ENCODE peak calls at places on chromosomes 11 and 22, in seven cellular contexts. Q is left ventricle myocardium inferior, V is tibial nerve, W is adrenal gland, T is cardiac muscle cell, A is endothelial cell of umbilical vein, N is HCT116. O is an unnamed sample. For H3K9me3, the result is how much of the 10 kb centered on the place peaks cover.

GRCh38 chr11:5280582-5281102 is 10.9 kb upstream of the HBE1 start:
- DNase-seq in V (peak), A (peak), T (peak), W (peak), N (peak), Q (peak), O (no peak)

GRCh38 chr22:50688448-50688847 is 15.8 kb downstream of the SHANK3 start:
- DNase-seq in A (no peak), T (no peak), W (no peak), V (no peak), N (no peak), Q (no peak), O (no peak)

GRCh38 chr11:102287963-102288744 is 29.1 kb upstream of the BIRC3 start:
- DNase-seq in T (peak), N (peak), A (peak), W (peak), V (peak), Q (no peak), O (no peak)

GRCh38 chr22:32020117-32020516 is 22.9 kb upstream of the SLC5A1 start:
- DNase-seq in Q (no peak), N (peak), W (no peak), T (peak), A (peak), V (no peak), O (no peak)

GRCh38 chr22:40547729-40548143 is 88.8 kb downstream of the MRTFA start:
- DNase-seq in V (no peak), T (peak), W (no peak), Q (no peak), N (no peak), A (no peak), O (no peak)

GRCh38 chr11:130070109-130070828 is 575 bp downstream of the APLP2 start:
- DNase-seq in T (peak), A (peak), W (peak), V (no peak), Q (peak), N (no peak), O (peak)

GRCh38 chr11:69252494-69252845 is 41.5 kb upstream of the MYEOV start:
- DNase-seq in Q (no peak), V (no peak), A (no peak), N (no peak), W (no peak), T (no peak), O (no peak)

GRCh38 chr11:117822031-117822521 is 2.5 kb downstream of the FXYD2 start:
- DNase-seq in W (peak), Q (no peak), N (no peak), A (no peak), T (no peak), V (peak), O (peak)

GRCh38 chr11:36165638-36166389 is 123.4 kb downstream of the COMMD9 start:
- DNase-seq in T (no peak), W (no peak), A (peak), Q (no peak), N (no peak), V (no peak), O (no peak)

GRCh38 chr22:36658900-36659299 is 44.7 kb downstream of the CACNG2 start:
- DNase-seq in N (no peak), W (no peak), T (peak), V (no peak), A (no peak), Q (no peak), O (no peak)

GRCh38 chr11:76206327-76207081 is at the start of gene WNT11:
- DNase-seq in N (no peak), Q (peak), A (no peak), V (no peak), W (peak), T (peak), O (peak)

GRCh38 chr11:1628506-1629325 is 859 bp upstream of the KRTAP5-5 start:
- DNase-seq in Q (no peak), N (no peak), W (peak), T (peak), V (peak), A (peak), O (peak)

GRCh38 chr11:104043678-104044239 is 7.3 kb downstream of the DDI1 start:
- DNase-seq in A (no peak), N (no peak), W (no peak), T (peak), V (no peak), Q (no peak), O (no peak)

GRCh38 chr11:23078289-23078971 is 218.2 kb upstream of the CCDC179 start:
- DNase-seq in Q (no peak), N (no peak), W (no peak), V (no peak), T (peak), A (peak), O (no peak)

GRCh38 chr11:78840190-78840589 is 265.5 kb upstream of the NARS2 start:
- DNase-seq in A (no peak), W (no peak), T (peak), Q (no peak), V (no peak), N (no peak), O (no peak)

GRCh38 chr22:44147821-44148574 is 32.7 kb upstream of the PARVG start:
- DNase-seq in A (no peak), T (peak), V (no peak), N (no peak), Q (no peak), W (no peak), O (no peak)

GRCh38 chr11:20397281-20397680 is 9.8 kb downstream of the PRMT3 start:
- DNase-seq in A (peak), W (peak), N (peak), T (peak), V (no peak), Q (no peak), O (no peak)

GRCh38 chr11:110200836-110201235 is 95.6 kb downstream of the RDX start:
- DNase-seq in Q (no peak), A (no peak), W (no peak), N (no peak), V (no peak), T (no peak), O (no peak)

DNA sequence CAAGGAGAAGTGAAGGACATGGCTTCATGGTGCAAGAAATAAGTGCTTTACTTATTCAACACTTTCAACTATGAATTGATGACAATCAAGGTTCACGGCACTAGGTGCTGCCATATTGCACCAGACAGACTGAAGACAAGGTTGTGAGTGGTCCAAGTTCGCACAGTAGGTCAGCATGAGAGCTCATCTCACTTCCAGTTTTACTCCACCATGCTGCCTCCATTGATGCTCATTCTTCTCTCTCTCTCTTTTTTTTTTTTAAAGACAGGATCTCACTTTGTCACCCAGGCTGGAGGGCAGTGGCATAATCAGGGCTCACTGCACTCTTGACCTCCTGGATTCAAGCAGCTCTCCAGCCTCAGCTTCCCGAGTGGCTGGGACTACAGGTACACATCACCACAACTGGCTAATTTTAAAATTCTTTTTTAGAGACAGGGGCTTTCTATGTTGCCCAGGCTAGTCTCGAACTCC is 47.7 kb downstream of the EHF start:
- DNase-seq in Q (no peak), V (no peak), T (no peak), N (no peak), W (no peak), A (no peak), O (no peak)
- H3K9me3 ChIP-seq in Q (under half), V (under half), T (under half), N (under half), W (under half), A (under half), O (under half)

GRCh38 chr11:106276126-106276525 is 198.7 kb downstream of the AASDHPPT start:
- DNase-seq in Q (no peak), W (no peak), T (peak), A (no peak), V (no peak), N (no peak), O (no peak)

GRCh38 chr11:106271126-106271525 is 193.7 kb downstream of the AASDHPPT start:
- DNase-seq in T (no peak), V (no peak), Q (no peak), N (no peak), A (no peak), W (no peak), O (no peak)

GRCh38 chr11:106276859-106277436 is 199.5 kb downstream of the AASDHPPT start:
- DNase-seq in A (no peak), Q (no peak), W (no peak), N (no peak), V (no peak), T (peak), O (no peak)

GRCh38 chr11:106275151-106275550 is 197.7 kb downstream of the AASDHPPT start:
- DNase-seq in A (no peak), T (peak), Q (no peak), N (no peak), V (no peak), W (no peak), O (no peak)

GRCh38 chr11:106271686-106272085 is 194.2 kb downstream of the AASDHPPT start:
- DNase-seq in A (no peak), T (no peak), V (no peak), Q (no peak), W (no peak), N (no peak), O (no peak)
- H3K9me3 ChIP-seq in A (under half), T (under half), V (under half), Q (under half), W (under half), N (under half), O (under half)

DNA sequence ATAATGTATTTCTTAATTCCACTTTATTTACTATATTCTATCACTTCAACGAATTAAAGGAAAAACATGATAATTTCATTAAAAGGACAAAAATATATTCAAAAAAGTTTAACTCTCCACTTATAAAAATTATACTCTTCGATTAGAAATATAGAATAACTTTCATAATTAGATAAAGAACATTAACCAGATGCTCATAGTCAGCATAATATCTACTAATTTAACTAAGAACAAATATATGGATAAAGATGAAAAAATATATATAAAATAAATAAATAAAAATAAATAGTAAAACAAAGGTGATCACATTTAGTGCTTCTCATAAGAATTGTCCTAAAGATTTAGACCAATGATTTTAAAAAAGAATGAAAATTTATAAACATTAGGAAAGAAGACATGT is 1065.2 kb upstream of the CNTN5 start:
- DNase-seq in Q (no peak), W (no peak), V (no peak), T (no peak), A (no peak), N (no peak), O (no peak)
- H3K9me3 ChIP-seq in Q (under half), W (under half), V (under half), T (under half), A (under half), N (under half), O (under half)

GRCh38 chr11:122478986-122479385 is 176.5 kb upstream of the UBASH3B start:
- DNase-seq in A (no peak), T (peak), Q (no peak), N (no peak), V (no peak), W (no peak), O (no peak)
- H3K9me3 ChIP-seq in A (under half), T (under half), Q (under half), N (under half), V (under half), W (under half), O (under half)

DNA sequence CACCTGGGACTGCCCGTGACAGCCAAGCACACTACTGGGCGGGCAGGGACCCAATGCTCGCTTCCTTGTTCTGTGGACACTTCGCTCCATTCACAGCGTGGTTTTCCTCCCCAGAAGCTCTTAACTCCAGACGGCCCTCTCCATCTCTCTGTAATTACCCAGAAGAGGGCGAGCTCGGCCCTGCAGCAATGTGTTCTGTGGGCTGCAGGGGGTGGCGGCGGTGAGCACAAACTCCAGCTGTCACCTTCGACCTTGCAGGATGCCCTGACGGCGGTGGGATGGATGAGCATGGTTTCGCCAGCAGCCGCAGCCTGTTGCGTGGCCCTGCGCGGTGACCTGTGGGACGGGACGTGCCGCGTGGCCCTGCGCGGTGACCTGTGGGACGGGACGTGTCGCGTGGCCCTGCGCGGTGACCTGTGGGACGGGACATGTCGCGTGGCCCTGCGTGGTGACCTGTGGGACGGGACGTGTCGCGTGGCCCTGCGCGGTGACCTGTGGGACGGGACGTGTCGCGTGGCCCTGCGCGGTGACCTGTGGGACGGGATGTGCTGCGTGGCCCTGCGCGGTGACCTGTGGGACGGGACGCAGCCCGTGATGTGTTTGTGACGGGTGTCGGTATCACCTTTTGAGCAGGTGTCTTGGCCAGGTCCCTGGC is 1204.7 kb downstream of the BRD1 start:
- DNase-seq in V (no peak), Q (no peak), T (no peak), A (no peak), N (no peak), W (no peak), O (no peak)
- H3K9me3 ChIP-seq in V (under half), Q (under half), T (under half), A (under half), N (under half), W (under half), O (under half)

GRCh38 chr11:70730411-70730810 is 332.1 kb downstream of the CTTN start:
- DNase-seq in Q (no peak), A (no peak), T (no peak), N (no peak), W (no peak), V (no peak), O (no peak)

GRCh38 chr11:70732493-70733206 is 334.3 kb downstream of the CTTN start:
- DNase-seq in A (no peak), V (no peak), T (no peak), Q (no peak), W (no peak), N (peak), O (no peak)

GRCh38 chr11:70729949-70730348 is 331.6 kb downstream of the CTTN start:
- DNase-seq in Q (no peak), T (no peak), N (no peak), W (no peak), A (no peak), V (no peak), O (no peak)

GRCh38 chr11:70733327-70734325 is 335.3 kb downstream of the CTTN start:
- DNase-seq in V (no peak), T (no peak), N (no peak), Q (no peak), W (no peak), A (no peak), O (no peak)

GRCh38 chr11:70731670-70732492 is 333.6 kb downstream of the CTTN start:
- DNase-seq in T (no peak), N (no peak), W (no peak), V (no peak), Q (no peak), A (no peak), O (no peak)
- H3K9me3 ChIP-seq in T (under half), N (under half), W (under half), V (under half), Q (under half), A (under half), O (under half)

GRCh38 chr22:47921906-47922305 is 1159.5 kb downstream of the TBC1D22A start:
- DNase-seq in V (no peak), N (no peak), W (no peak), A (no peak), T (no peak), Q (no peak), O (no peak)

GRCh38 chr22:47920380-47920959 is 1158.0 kb downstream of the TBC1D22A start:
- DNase-seq in A (no peak), V (no peak), W (no peak), N (no peak), T (no peak), Q (no peak), O (no peak)

GRCh38 chr22:47919893-47920292 is 1157.4 kb downstream of the TBC1D22A start:
- DNase-seq in Q (no peak), W (no peak), N (no peak), T (no peak), A (no peak), V (no peak), O (no peak)

GRCh38 chr22:47918936-47919505 is 1156.6 kb downstream of the TBC1D22A start:
- DNase-seq in V (no peak), N (no peak), T (no peak), W (no peak), A (no peak), Q (no peak), O (no peak)

DNA sequence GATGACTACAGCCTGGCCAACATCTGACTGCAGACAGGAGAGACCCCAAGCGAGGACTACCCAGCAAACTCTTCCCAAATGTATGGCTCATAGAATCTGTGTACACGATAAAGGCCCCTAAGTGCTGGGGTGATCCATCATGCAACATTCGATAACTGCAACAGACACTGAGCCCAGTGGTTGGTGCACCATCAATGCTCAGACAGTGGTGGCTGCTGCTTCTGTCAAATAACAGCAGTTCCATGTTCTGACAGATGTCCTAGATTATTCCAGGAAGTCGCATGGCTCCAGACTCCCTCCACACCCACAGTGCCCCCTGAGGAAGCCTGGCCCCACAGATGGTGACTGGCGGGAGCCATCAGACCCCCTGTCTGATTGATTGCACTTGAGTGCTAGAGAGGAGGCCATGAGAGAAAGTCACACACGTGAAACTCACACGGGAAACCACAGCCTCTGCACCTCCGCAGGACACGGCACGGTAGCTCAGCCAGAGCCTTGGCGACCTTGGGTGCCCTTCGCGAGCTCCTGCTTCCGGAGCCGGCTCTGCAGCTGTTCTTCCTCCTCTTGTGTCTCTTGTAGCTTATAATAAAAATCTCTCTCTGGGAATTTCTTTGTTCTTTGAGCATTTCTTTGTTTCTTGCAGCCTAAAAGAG is 1156.0 kb downstream of the TBC1D22A start:
- DNase-seq in Q (no peak), V (no peak), T (no peak), A (no peak), W (no peak), N (no peak), O (no peak)
- H3K9me3 ChIP-seq in Q (under half), V (under half), T (under half), A (under half), W (under half), N (under half), O (under half)

GRCh38 chr22:47406180-47406723 is 643.8 kb downstream of the TBC1D22A start:
- DNase-seq in Q (no peak), T (no peak), V (no peak), N (no peak), W (no peak), A (no peak), O (no peak)

GRCh38 chr22:47401592-47401898 is 639.1 kb downstream of the TBC1D22A start:
- DNase-seq in T (no peak), A (no peak), V (no peak), N (no peak), W (no peak), Q (no peak), O (no peak)

GRCh38 chr22:47400701-47401591 is 638.5 kb downstream of the TBC1D22A start:
- DNase-seq in T (no peak), N (no peak), V (no peak), Q (no peak), W (no peak), A (no peak), O (no peak)

GRCh38 chr22:47401976-47402770 is 639.7 kb downstream of the TBC1D22A start:
- DNase-seq in T (peak), W (no peak), A (no peak), Q (no peak), V (no peak), N (no peak), O (no peak)

GRCh38 chr22:47402876-47403525 is 640.6 kb downstream of the TBC1D22A start:
- DNase-seq in N (no peak), T (no peak), A (no peak), W (no peak), V (no peak), Q (no peak), O (no peak)
- H3K9me3 ChIP-seq in N (under half), T (under half), A (under half), W (under half), V (under half), Q (under half), O (under half)